ENCODE peak calls at places on chromosomes 12 and 14, in ten cellular contexts. W, D, X, O, E, T, U, L, V and Z are unnamed samples.

GRCh38 chr12:92042791-92043531 is 102.7 kb downstream of the BTG1 start:
- DNase-seq in W (no peak), D (no peak), X (no peak), O (peak), E (no peak), T (no peak), U (no peak), L (no peak), V (no peak), Z (no peak)

GRCh38 chr12:48069253-48069652 is 36.6 kb downstream of the SENP1 start:
- DNase-seq in W (no peak), D (no peak), X (no peak), O (no peak), E (no peak), T (no peak), U (no peak), L (no peak), V (peak), Z (no peak)

GRCh38 chr12:102950950-102951490 is 6.5 kb upstream of the ASCL1 start:
- DNase-seq in W (no peak), D (no peak), X (no peak), O (no peak), E (no peak), T (no peak), U (peak), L (no peak), V (no peak), Z (no peak)

GRCh38 chr14:60563113-60563512 is 54.2 kb downstream of the SIX6 start:
- DNase-seq in W (no peak), D (peak), X (peak), O (no peak), E (no peak), T (no peak), U (no peak), L (no peak), V (peak), Z (no peak)

GRCh38 chr14:65210118-65210826 is 108.0 kb upstream of the MAX start:
- DNase-seq in W (no peak), D (no peak), X (peak), O (peak), E (no peak), T (no peak), U (no peak), L (no peak), V (peak), Z (no peak)

GRCh38 chr12:122830517-122831214 is 4.6 kb upstream of the HIP1R start:
- DNase-seq in W (no peak), D (no peak), X (peak), O (no peak), E (peak), T (no peak), U (no peak), L (no peak), V (peak), Z (no peak)

GRCh38 chr14:100148837-100149731 is 10.4 kb downstream of the DEGS2 start:
- DNase-seq in W (no peak), D (no peak), X (no peak), O (no peak), E (no peak), T (no peak), U (no peak), L (no peak), V (no peak), Z (no peak)

GRCh38 chr12:49956663-49957569 is 4.8 kb upstream of the AQP5 start:
- DNase-seq in W (no peak), D (no peak), X (peak), O (no peak), E (no peak), T (no peak), U (no peak), L (no peak), V (no peak), Z (no peak)

GRCh38 chr12:19158909-19159308 is 29.4 kb downstream of the PLEKHA5 start:
- DNase-seq in W (no peak), D (no peak), X (peak), O (no peak), E (no peak), T (no peak), U (no peak), L (no peak), V (peak), Z (no peak)

GRCh38 chr12:131912526-131913274 is 16.4 kb upstream of the PUS1 start:
- DNase-seq in W (no peak), D (peak), X (peak), O (no peak), E (peak), T (peak), U (no peak), L (no peak), V (peak), Z (no peak)

GRCh38 chr12:28539691-28540323 is 349.6 kb downstream of the CCDC91 start:
- DNase-seq in W (no peak), D (no peak), X (peak), O (no peak), E (no peak), T (no peak), U (no peak), L (no peak), V (peak), Z (no peak)